ENCODE peak calls at places on chromosomes 5 and 9, in six cellular contexts. I is SK-N-SH, U is GM12865, S is tibial artery, Q is mesendoderm, G is NCI-H1092. W is an unnamed sample.

GRCh38 chr5:20972419-20972925 is 984.5 kb upstream of the CDH18 start:
- DNase-seq in I (peak), U (peak), S (peak), Q (peak), G (no peak), W (peak)

GRCh38 chr9:134165357-134166315 is 1.3 kb upstream of the RNU6ATAC start:
- DNase-seq in I (peak), U (peak), S (no peak), Q (peak), G (no peak), W (no peak)

GRCh38 chr9:77953590-77953989 is 78.0 kb downstream of the GNAQ start:
- DNase-seq in I (no peak), U (no peak), S (no peak), Q (no peak), G (no peak), W (peak)

GRCh38 chr5:100900142-100900795 is 2.8 kb downstream of the ST8SIA4 start:
- DNase-seq in I (no peak), U (peak), S (peak), Q (peak), G (no peak), W (peak)

GRCh38 chr9:72140582-72140981 is 8.7 kb upstream of the GDA start:
- DNase-seq in I (no peak), U (no peak), S (no peak), Q (peak), G (no peak), W (no peak)

GRCh38 chr5:59460368-59461153 is 433.0 kb downstream of the PDE4D start:
- DNase-seq in I (no peak), U (no peak), S (no peak), Q (peak), G (no peak), W (peak)

GRCh38 chr9:22308177-22308576 is 138.4 kb upstream of the DMRTA1 start:
- DNase-seq in I (no peak), U (no peak), S (no peak), Q (peak), G (no peak), W (peak)

GRCh38 chr9:76756273-76756650 is 8.0 kb upstream of the PCA3 start:
- DNase-seq in I (peak), U (peak), S (no peak), Q (peak), G (peak), W (peak)

GRCh38 chr5:39598641-39599248 is 174.0 kb upstream of the DAB2 start:
- DNase-seq in I (no peak), U (no peak), S (no peak), Q (peak), G (no peak), W (no peak)

GRCh38 chr9:121322737-121323448 is 47.2 kb downstream of the STOM start:
- DNase-seq in I (no peak), U (no peak), S (peak), Q (no peak), G (no peak), W (no peak)

GRCh38 chr5:33068786-33069185 is 357.7 kb downstream of the NPR3 start:
- DNase-seq in I (no peak), U (no peak), S (no peak), Q (no peak), G (no peak), W (no peak)

GRCh38 chr5:160269017-160269416 is 39.7 kb downstream of the FABP6 start:
- DNase-seq in I (peak), U (no peak), S (peak), Q (no peak), G (no peak), W (no peak)

GRCh38 chr9:96219615-96220257 is 82.2 kb downstream of the HSD17B3 start:
- DNase-seq in I (peak), U (no peak), S (peak), Q (peak), G (peak), W (peak)

GRCh38 chr5:135481908-135482307 is 29.8 kb upstream of the TIFAB start:
- DNase-seq in I (no peak), U (no peak), S (no peak), Q (no peak), G (no peak), W (no peak)

GRCh38 chr9:2231831-2232230 is 216.7 kb downstream of the SMARCA2 start:
- DNase-seq in I (no peak), U (no peak), S (no peak), Q (no peak), G (no peak), W (no peak)

GRCh38 chr5:127072861-127073846 is at the start of gene C5orf63:
- DNase-seq in I (peak), U (peak), S (no peak), Q (no peak), G (peak), W (peak)

GRCh38 chr9:35350827-35351549 is 138.9 kb upstream of the RUSC2 start:
- DNase-seq in I (no peak), U (no peak), S (no peak), Q (no peak), G (no peak), W (no peak)

GRCh38 chr9:113219972-113220371 is 1.1 kb downstream of the FKBP15 start:
- DNase-seq in I (no peak), U (peak), S (no peak), Q (no peak), G (no peak), W (no peak)

GRCh38 chr5:141958113-141958512 is at the start of gene PCDH12:
- DNase-seq in I (peak), U (no peak), S (no peak), Q (peak), G (no peak), W (peak)

GRCh38 chr9:93286252-93287188 is 102.6 kb downstream of the WNK2 start:
- DNase-seq in I (no peak), U (no peak), S (no peak), Q (peak), G (no peak), W (peak)

GRCh38 chr9:128187361-128187760 is 4.0 kb downstream of the CIZ1 start:
- DNase-seq in I (no peak), U (no peak), S (no peak), Q (no peak), G (no peak), W (no peak)

GRCh38 chr5:80082731-80083114 is 47.6 kb downstream of the THBS4 start:
- DNase-seq in I (peak), U (peak), S (peak), Q (peak), G (peak), W (peak)

GRCh38 chr5:142012186-142012785 is 541 bp downstream of the GNPDA1 start:
- DNase-seq in I (peak), U (peak), S (peak), Q (peak), G (no peak), W (peak)

W was measured in NCI-H69.